ENCODE peak calls at places on chromosomes 12 and 14, in seven cellular contexts. H is cardiac muscle cell; L is CD8-positive, alpha-beta T cell; T is fibroblast of the aortic adventitia; I is cardiac fibroblast; K is tibial artery; Z is choroid plexus epithelial cell. O is an unnamed sample.

GRCh38 chr12:125797421-125798175 is 732.4 kb downstream of the AACS start:
- DNase-seq in L (no peak), K (no peak), H (no peak), I (peak; percentile 1), Z (peak; percentile 17), T (no peak), O (peak; percentile 13)

GRCh38 chr14:70905316-70905715 is 1.9 kb upstream of the PCNX1 start:
- DNase-seq in H (peak; percentile 98), Z (no peak), I (peak; percentile 71), K (no peak), T (peak; percentile 79), L (no peak), O (peak; percentile 97)

GRCh38 chr12:105369014-105369413 is 38.5 kb downstream of the C12orf75 start:
- DNase-seq in Z (peak; percentile 81), T (peak; percentile 85), L (no peak), H (peak; percentile 68), K (no peak), I (peak; percentile 85), O (peak; percentile 71)

GRCh38 chr12:2691340-2692111 is 103.2 kb upstream of the FKBP4 start:
- DNase-seq in H (peak; percentile 16), L (no peak), I (no peak), K (no peak), Z (no peak), T (no peak), O (no peak)

GRCh38 chr12:12442548-12443071 is 85.7 kb downstream of the BORCS5 start:
- DNase-seq in I (peak; percentile 80), K (no peak), H (peak; percentile 73), T (peak; percentile 81), Z (peak; percentile 88), L (no peak), O (peak; percentile 78)

GRCh38 chr12:3728686-3729085 is 24.2 kb downstream of the CRACR2A start:
- DNase-seq in H (no peak), Z (no peak), I (no peak), K (no peak), T (no peak), L (no peak), O (no peak)

GRCh38 chr12:115370650-115371049 is 686.7 kb upstream of the TBX3 start:
- DNase-seq in Z (no peak), L (no peak), K (no peak), H (no peak), T (no peak), I (no peak), O (peak; percentile 22)

GRCh38 chr12:109932878-109933503 is 32.9 kb downstream of the TCHP start:
- DNase-seq in Z (no peak), H (no peak), I (peak; percentile 32), L (no peak), K (no peak), T (no peak), O (no peak)

GRCh38 chr12:100268835-100269564 is 2.0 kb downstream of the SCYL2 start:
- DNase-seq in I (peak; percentile 30), H (peak; percentile 18), L (no peak), Z (peak; percentile 16), T (peak; percentile 26), K (no peak), O (peak; percentile 17)

GRCh38 chr12:6333566-6333965 is 8.3 kb downstream of the TNFRSF1A start:
- DNase-seq in L (no peak), H (no peak), T (peak; percentile 54), Z (peak; percentile 84), K (no peak), I (peak; percentile 89), O (peak; percentile 51)

GRCh38 chr14:46322076-46322475 is 329.5 kb downstream of the RPL10L start:
- DNase-seq in K (no peak), H (no peak), T (no peak), L (no peak), I (no peak), Z (no peak), O (peak; percentile 3)

GRCh38 chr12:2034633-2035420 is 18.0 kb upstream of the CACNA1C start:
- DNase-seq in Z (peak; percentile 78), K (peak; percentile 76), I (peak; percentile 73), T (peak; percentile 68), L (peak; percentile 72), H (peak; percentile 85), O (peak; percentile 79)

GRCh38 chr14:61581340-61581739 is 114.0 kb upstream of the HIF1A start:
- DNase-seq in I (no peak), H (no peak), K (no peak), T (no peak), L (no peak), Z (no peak), O (peak; percentile 88)

GRCh38 chr14:89902876-89903275 is 51.7 kb downstream of the EFCAB11 start:
- DNase-seq in L (no peak), H (no peak), Z (no peak), I (no peak), T (no peak), K (no peak), O (no peak)

DNA sequence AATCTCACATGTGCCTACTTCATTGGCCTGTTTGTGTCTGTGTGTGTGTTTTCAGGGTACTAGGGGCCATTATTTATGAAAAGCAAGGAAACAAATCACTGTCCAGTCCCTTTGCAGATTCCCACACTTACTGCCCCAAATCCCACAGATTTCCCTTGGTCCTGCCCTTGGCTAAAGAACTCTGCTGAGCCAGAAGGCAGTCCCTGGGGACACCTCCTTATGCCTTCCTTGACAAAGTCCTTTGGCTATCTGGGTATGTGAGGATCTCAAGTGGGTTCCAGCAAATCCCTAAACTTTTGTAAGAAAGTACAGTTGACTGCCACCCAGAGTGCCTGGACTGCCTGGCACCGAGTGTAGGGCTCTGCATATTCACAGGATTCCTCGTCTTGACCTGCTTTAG is 388.0 kb downstream of the BCAT1 start:
- DNase-seq in I (peak; percentile 48), H (no peak), K (peak; percentile 21), L (no peak), T (peak; percentile 15), Z (peak; percentile 25), O (no peak)
- H3K4me3 ChIP-seq in I (peak overlapping the region; percentile 75), H (peak overlapping the region; percentile 94), K (peak overlapping the region; percentile 69), L (peak overlapping the region; percentile 35), T (peak overlapping the region; percentile 88), Z (peak overlapping the region; percentile 87), O (peak overlapping the region; percentile 93)

DNA sequence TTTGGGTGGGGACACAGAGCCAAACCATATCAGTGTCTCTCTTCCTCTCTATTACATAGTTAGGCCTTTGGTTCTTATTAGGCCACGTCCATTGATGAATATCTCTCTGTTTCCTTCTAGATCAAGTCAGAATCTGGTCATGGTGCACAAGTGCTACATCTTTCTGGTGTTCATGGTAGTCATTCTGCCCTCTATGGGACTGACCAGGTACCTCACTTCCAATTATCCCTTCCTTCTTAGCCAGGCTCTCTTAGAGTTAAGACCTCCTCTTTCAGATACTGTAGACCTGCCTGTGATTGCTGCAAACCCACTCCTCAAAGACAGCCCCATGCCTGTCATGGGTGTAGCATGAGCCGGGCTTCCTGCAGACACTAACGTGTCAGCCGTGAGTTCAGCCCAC is 25.2 kb downstream of the NGB start:
- DNase-seq in L (no peak), T (no peak), H (no peak), Z (no peak), I (no peak), K (no peak), O (no peak)
- TF ChIP-seq CTCF in L (no peak), T (no peak), H (no peak), Z (peak; percentile 4), I (no peak), K (no peak), O (no peak)

GRCh38 chr12:47828008-47828966 is 8.6 kb upstream of the HDAC7 start:
- DNase-seq in K (no peak), I (no peak), T (no peak), L (no peak), H (no peak), Z (no peak), O (no peak)

GRCh38 chr12:47829584-47829983 is 9.9 kb upstream of the HDAC7 start:
- DNase-seq in I (no peak), K (no peak), L (no peak), T (no peak), Z (no peak), H (no peak), O (no peak)

GRCh38 chr12:47832263-47832933 is 12.7 kb upstream of the HDAC7 start:
- DNase-seq in T (no peak), Z (no peak), L (no peak), I (peak; percentile 64), K (no peak), H (no peak), O (no peak)

GRCh38 chr12:47825239-47825639 is 5.5 kb upstream of the HDAC7 start:
- DNase-seq in I (no peak), T (peak; percentile 62), L (no peak), Z (no peak), K (no peak), H (no peak), O (no peak)

GRCh38 chr12:47828967-47829482 is 9.3 kb upstream of the HDAC7 start:
- DNase-seq in H (peak; percentile 86), L (no peak), T (peak; percentile 73), Z (peak; percentile 60), K (peak; percentile 83), I (peak; percentile 73), O (peak; percentile 82)
- H3K4me3 ChIP-seq in H (no peak overlapping the region), L (no peak overlapping the region), T (no peak overlapping the region), Z (no peak overlapping the region), K (no peak overlapping the region), I (no peak overlapping the region), O (no peak overlapping the region)

GRCh38 chr12:88577537-88577936 is 2.7 kb downstream of the KITLG start:
- DNase-seq in K (no peak), Z (peak; percentile 63), H (no peak), I (peak; percentile 54), L (no peak), T (no peak), O (no peak)

GRCh38 chr12:88578821-88579518 is 1.3 kb downstream of the KITLG start:
- DNase-seq in H (no peak), T (no peak), L (no peak), Z (peak; percentile 20), I (peak; percentile 47), K (peak; percentile 33), O (no peak)

GRCh38 chr12:88578274-88578673 is 2.0 kb downstream of the KITLG start:
- DNase-seq in H (no peak), T (no peak), L (no peak), Z (peak; percentile 26), K (no peak), I (peak; percentile 47), O (no peak)

GRCh38 chr12:88579572-88579940 is 715 bp downstream of the KITLG start:
- DNase-seq in Z (peak; percentile 37), K (peak; percentile 51), L (no peak), H (peak; percentile 54), I (no peak), T (no peak), O (no peak)

DNA sequence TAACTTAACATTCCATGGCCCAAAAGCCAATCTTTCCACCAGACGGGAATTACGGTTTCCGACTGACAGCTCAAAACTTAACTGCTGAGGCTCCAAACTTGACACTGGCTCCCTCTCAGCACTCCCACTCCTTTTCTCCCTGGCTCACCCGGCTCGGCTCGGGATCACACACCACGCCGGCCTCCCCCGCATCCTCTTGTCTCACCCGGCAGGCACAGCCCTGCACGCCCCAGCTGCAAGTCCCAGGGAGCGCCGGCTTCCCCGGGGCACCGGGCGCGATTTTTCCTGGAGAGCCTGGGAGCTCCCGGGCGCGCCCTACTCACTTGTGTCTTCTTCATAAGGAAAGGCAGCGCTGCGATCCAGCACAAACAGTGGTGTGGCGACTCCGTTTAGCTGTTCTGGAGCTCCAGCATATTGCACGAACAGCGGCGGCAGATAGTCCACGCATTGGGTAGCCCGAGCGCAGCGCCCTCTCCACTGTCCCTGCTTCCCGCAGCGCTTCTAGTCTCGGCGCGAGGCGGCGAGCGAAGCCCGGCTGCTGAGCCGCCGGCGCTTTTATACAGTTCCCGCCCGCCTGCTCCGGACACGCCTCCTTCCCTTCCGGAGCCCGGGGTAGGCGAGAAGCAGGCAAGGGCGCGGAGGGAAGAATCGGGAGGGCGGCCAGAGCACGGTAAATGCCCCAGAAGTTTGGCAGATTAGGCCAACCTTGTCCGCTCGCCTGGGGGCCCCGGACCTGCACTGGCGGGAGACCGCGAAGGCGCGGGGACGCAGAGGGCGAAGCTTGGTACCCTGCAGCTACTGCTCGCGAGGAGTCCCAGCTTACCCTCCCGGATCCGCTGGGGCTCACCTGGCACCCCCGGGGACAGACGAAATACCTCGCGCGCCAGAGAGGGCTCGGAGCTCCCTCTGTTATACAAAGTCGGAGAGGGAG is at the start of gene KITLG:
- DNase-seq in T (peak; percentile 88), I (peak; percentile 91), H (peak; percentile 93), K (peak; percentile 81), Z (peak; percentile 92), L (no peak), O (peak; percentile 83)
- TF ChIP-seq CTCF in T (peak; percentile 44), I (peak; percentile 44), H (peak; percentile 49), K (peak; percentile 6), Z (peak; percentile 58), L (no peak), O (peak; percentile 21)

O was measured in fibroblast of villous mesenchyme.